ENCODE peak calls at places on chromosome X, in eight cellular contexts. T is IMR-90, F is K562, R is HepG2, O is GM12878, X is A549, H is HCT116, B is H1. Q is an unnamed sample.

GRCh38 chrX:130385520-130385919 is at the start of gene GPR119:
- DNase-seq in F (no peak), H (no peak), B (no peak), R (no peak), O (no peak), T (no peak), X (no peak), Q (no peak)

GRCh38 chrX:48459483-48459882 is 10.6 kb downstream of the SLC38A5 start:
- DNase-seq in O (no peak), F (no peak), X (no peak), B (no peak), T (no peak), R (no peak), H (no peak), Q (no peak)

GRCh38 chrX:40169193-40170086 is 71.7 kb upstream of the BCOR start:
- DNase-seq in R (peak), O (no peak), H (peak), B (peak), F (peak), T (peak), X (peak), Q (peak)

GRCh38 chrX:132094169-132094568 is 33.7 kb downstream of the FRMD7 start:
- DNase-seq in O (no peak), H (no peak), T (no peak), X (no peak), F (no peak), B (no peak), R (no peak), Q (no peak)

GRCh38 chrX:110992611-110993010 is 103.4 kb upstream of the PAK3 start:
- DNase-seq in H (no peak), O (no peak), T (peak), X (peak), R (peak), B (peak), F (peak), Q (no peak)

GRCh38 chrX:26328610-26329319 is 112.8 kb downstream of the MAGEB5 start:
- DNase-seq in F (no peak), R (no peak), X (no peak), H (no peak), T (no peak), O (no peak), B (no peak), Q (no peak)

GRCh38 chrX:49041683-49042529 is 1.3 kb downstream of the TFE3 start:
- DNase-seq in X (peak), O (no peak), H (no peak), B (no peak), T (peak), R (no peak), F (peak), Q (peak)

GRCh38 chrX:56986138-56986537 is 9.2 kb downstream of the SPIN3 start:
- DNase-seq in R (no peak), X (no peak), F (no peak), H (no peak), T (no peak), B (no peak), O (no peak), Q (no peak)

GRCh38 chrX:22533898-22534297 is 261.2 kb downstream of the CBLL2 start:
- DNase-seq in O (no peak), H (peak), R (no peak), F (no peak), T (no peak), B (no peak), X (no peak), Q (no peak)

GRCh38 chrX:153993079-153993478 is 20.5 kb downstream of the TMEM187 start:
- DNase-seq in O (no peak), R (no peak), H (no peak), X (no peak), F (no peak), T (no peak), B (no peak), Q (no peak)

GRCh38 chrX:96453139-96453538 is 231.5 kb upstream of the DIAPH2 start:
- DNase-seq in T (no peak), O (peak), X (no peak), F (no peak), R (peak), B (no peak), H (no peak), Q (no peak)

GRCh38 chrX:53616921-53617320 is 69.6 kb downstream of the HUWE1 start:
- DNase-seq in T (no peak), B (no peak), H (no peak), R (no peak), X (no peak), F (no peak), O (no peak), Q (no peak)

GRCh38 chrX:41351923-41352322 is 18.0 kb downstream of the DDX3X start:
- DNase-seq in O (no peak), T (peak), R (no peak), F (no peak), B (no peak), X (no peak), H (no peak), Q (peak)

GRCh38 chrX:48460606-48461005 is 9.5 kb downstream of the SLC38A5 start:
- DNase-seq in R (no peak), F (no peak), H (no peak), O (no peak), T (no peak), B (no peak), X (no peak), Q (no peak)

GRCh38 chrX:94662665-94663064 is 988.7 kb downstream of the FAM133A start:
- DNase-seq in H (no peak), O (no peak), T (no peak), F (no peak), R (no peak), B (no peak), X (no peak), Q (no peak)

GRCh38 chrX:46255066-46255465 is 290.2 kb downstream of the ZNF674 start:
- DNase-seq in R (no peak), O (no peak), F (no peak), T (no peak), H (no peak), B (no peak), X (no peak), Q (no peak)

GRCh38 chrX:129979207-129979920 is 3.1 kb upstream of the BCORL1 start:
- DNase-seq in X (no peak), T (no peak), H (no peak), B (no peak), R (no peak), O (no peak), F (no peak), Q (no peak)

GRCh38 chrX:74537011-74537390 is 77.4 kb downstream of the RLIM start:
- DNase-seq in X (no peak), T (peak), F (no peak), O (no peak), H (no peak), B (no peak), R (no peak), Q (peak)

GRCh38 chrX:39811391-39811790 is 286.4 kb downstream of the BCOR start:
- DNase-seq in F (peak), R (no peak), B (no peak), O (no peak), T (no peak), X (no peak), H (no peak), Q (no peak)

GRCh38 chrX:133593531-133593930 is 178.2 kb upstream of the GPC4 start:
- DNase-seq in H (no peak), X (no peak), O (no peak), B (no peak), F (no peak), R (no peak), T (no peak), Q (no peak)

GRCh38 chrX:78659955-78660354 is 827 bp upstream of the RTL3 start:
- DNase-seq in F (no peak), R (no peak), T (no peak), H (no peak), X (no peak), B (no peak), O (no peak), Q (no peak)

GRCh38 chrX:154320406-154320805 is 24.8 kb downstream of the TKTL1 start:
- DNase-seq in B (no peak), R (no peak), F (no peak), T (no peak), H (no peak), X (no peak), O (no peak), Q (no peak)

GRCh38 chrX:134727363-134727762 is 69.1 kb upstream of the PLAC1 start:
- DNase-seq in O (no peak), T (no peak), F (no peak), B (no peak), X (peak), R (peak), H (no peak), Q (peak)

GRCh38 chrX:22196151-22196550 is 76.6 kb upstream of the CBLL2 start:
- DNase-seq in B (no peak), O (no peak), X (no peak), F (no peak), H (no peak), T (no peak), R (no peak), Q (no peak)

GRCh38 chrX:54439967-54440871 is at the start of gene TSR2:
- DNase-seq in X (peak), B (no peak), T (peak), H (peak), F (peak), O (peak), R (peak), Q (peak)

GRCh38 chrX:20414066-20414465 is 147.4 kb upstream of the RPS6KA3 start:
- DNase-seq in T (no peak), O (no peak), X (no peak), H (no peak), B (no peak), F (no peak), R (no peak), Q (no peak)

GRCh38 chrX:43380704-43381103 is 275.4 kb upstream of the MAOA start:
- DNase-seq in B (no peak), O (no peak), R (no peak), F (no peak), T (no peak), X (no peak), H (no peak), Q (no peak)

GRCh38 chrX:134933911-134934310 is 56.9 kb upstream of the SMIM10 start:
- DNase-seq in X (no peak), F (no peak), H (no peak), T (no peak), B (no peak), R (no peak), O (no peak), Q (peak)

GRCh38 chrX:10110984-10111363 is 45.8 kb upstream of the CLCN4 start:
- DNase-seq in F (no peak), T (no peak), B (no peak), O (peak), R (no peak), H (no peak), X (no peak), Q (peak)

GRCh38 chrX:41313419-41313818 is 20.5 kb upstream of the DDX3X start:
- DNase-seq in B (no peak), H (no peak), R (no peak), T (peak), O (no peak), F (no peak), X (no peak), Q (no peak)

GRCh38 chrX:45781901-45782553 is 581.4 kb upstream of the DIPK2B start:
- DNase-seq in X (peak), B (no peak), R (peak), H (no peak), F (no peak), T (peak), O (no peak), Q (peak)

GRCh38 chrX:44651347-44651746 is 108.7 kb upstream of the FUNDC1 start:
- DNase-seq in B (no peak), R (no peak), H (peak), F (no peak), X (no peak), T (no peak), O (no peak), Q (no peak)

GRCh38 chrX:13898084-13898483 is 81.2 kb upstream of the GPM6B start:
- DNase-seq in B (no peak), T (peak), O (peak), R (no peak), F (no peak), X (no peak), H (no peak), Q (no peak)

GRCh38 chrX:13911581-13911980 is 94.7 kb upstream of the GPM6B start:
- DNase-seq in O (no peak), X (no peak), R (no peak), T (peak), F (no peak), H (no peak), B (no peak), Q (no peak)

GRCh38 chrX:1507511-1508463 is 29.2 kb downstream of the P2RY8 start:
- DNase-seq in R (no peak), T (no peak), F (no peak), B (no peak), X (no peak), O (peak), H (no peak), Q (no peak)

GRCh38 chrX:10922158-10922557 is 189.0 kb upstream of the HCCS start:
- DNase-seq in X (no peak), H (no peak), F (no peak), O (no peak), R (peak), T (peak), B (no peak), Q (peak)

GRCh38 chrX:44785652-44786051 is 58.2 kb upstream of the DUSP21 start:
- DNase-seq in T (peak), X (no peak), H (no peak), F (no peak), B (no peak), O (no peak), R (no peak), Q (no peak)

GRCh38 chrX:151228935-151229334 is 52.6 kb downstream of the GPR50 start:
- DNase-seq in O (no peak), X (no peak), H (no peak), B (no peak), T (no peak), F (no peak), R (no peak), Q (no peak)
- H3K4me2 ChIP-seq in O (no peak), X (no peak), H (no peak), B (no peak), T (no peak), F (no peak), R (no peak), Q (no peak)

GRCh38 chrX:7147978-7148824 is at the start of gene PUDP:
- DNase-seq in X (peak), H (peak), B (no peak), F (peak), R (peak), T (peak), O (no peak), Q (peak)
- TF ChIP-seq POLR2A in X (peak), H (no peak), B (peak), F (peak), R (peak), T (peak), O (peak), Q (peak)

GRCh38 chrX:107677909-107678308 is 49.6 kb downstream of the PRPS1 start:
- DNase-seq in H (no peak), B (no peak), O (no peak), F (no peak), R (no peak), T (no peak), X (no peak), Q (no peak)
- H3K4me2 ChIP-seq in H (peak), B (no peak), O (no peak), F (no peak), R (no peak), T (no peak), X (peak), Q (no peak)

DNA sequence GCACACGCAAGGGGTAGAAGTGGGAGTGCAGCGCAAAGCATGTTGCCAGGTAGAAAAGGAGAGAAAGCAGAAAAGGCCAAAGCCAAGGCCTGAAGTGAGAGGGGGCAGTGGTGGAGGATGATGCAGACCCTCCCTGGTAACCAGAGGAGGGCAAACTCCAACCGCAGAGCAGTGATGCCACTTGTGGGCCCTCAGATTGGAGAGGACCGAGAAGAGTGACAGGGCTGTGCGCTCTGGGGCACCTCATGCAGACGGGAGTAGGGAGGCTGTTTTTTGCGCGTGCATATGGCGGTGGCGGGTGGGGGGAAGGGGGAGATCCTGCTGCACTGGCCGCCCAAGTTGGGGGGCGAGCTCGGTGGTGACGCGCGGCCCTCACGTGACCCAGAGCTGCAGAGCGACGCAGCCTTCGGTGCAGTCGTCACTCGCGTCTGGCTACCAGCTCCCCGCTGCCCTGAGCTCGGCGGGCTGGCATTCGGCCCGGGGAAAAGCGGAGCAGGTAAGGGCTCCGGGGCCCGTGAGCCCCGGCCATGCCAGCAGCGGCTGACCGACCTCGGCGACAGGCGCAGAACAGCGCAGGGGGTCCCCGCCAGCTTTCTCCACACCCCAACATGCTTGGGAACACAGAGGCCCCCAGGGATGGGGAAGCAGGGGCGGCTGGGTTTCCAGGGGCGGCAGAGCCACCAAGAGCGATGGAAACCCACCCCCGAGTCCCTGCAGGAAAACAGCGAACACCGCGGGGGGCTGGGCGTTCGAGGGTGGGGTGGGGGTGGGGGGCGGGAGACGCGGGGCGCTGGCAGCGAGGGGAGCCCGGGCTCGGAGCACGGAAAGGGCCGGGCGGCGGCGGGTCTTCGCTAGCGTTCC is at the start of gene BEX3:
- DNase-seq in O (no peak), H (no peak), R (peak), T (peak), F (no peak), X (peak), B (peak), Q (peak)
- TF ChIP-seq POLR2A in O (peak), H (peak), R (no peak), T (peak), F (no peak), X (peak), B (peak), Q (peak)

GRCh38 chrX:136125106-136125505 is 22.2 kb upstream of the FHL1 start:
- DNase-seq in T (no peak), B (no peak), F (no peak), O (no peak), H (no peak), R (no peak), X (no peak), Q (no peak)

GRCh38 chrX:136121788-136122187 is 25.5 kb upstream of the FHL1 start:
- DNase-seq in F (no peak), T (no peak), O (no peak), X (no peak), B (no peak), H (no peak), R (no peak), Q (no peak)

GRCh38 chrX:136126371-136126770 is 21.0 kb upstream of the FHL1 start:
- DNase-seq in X (no peak), B (no peak), R (no peak), F (no peak), T (no peak), H (no peak), O (no peak), Q (no peak)

GRCh38 chrX:136126892-136127406 is 20.4 kb upstream of the FHL1 start:
- DNase-seq in O (no peak), B (no peak), F (no peak), R (no peak), T (peak), H (no peak), X (no peak), Q (no peak)

DNA sequence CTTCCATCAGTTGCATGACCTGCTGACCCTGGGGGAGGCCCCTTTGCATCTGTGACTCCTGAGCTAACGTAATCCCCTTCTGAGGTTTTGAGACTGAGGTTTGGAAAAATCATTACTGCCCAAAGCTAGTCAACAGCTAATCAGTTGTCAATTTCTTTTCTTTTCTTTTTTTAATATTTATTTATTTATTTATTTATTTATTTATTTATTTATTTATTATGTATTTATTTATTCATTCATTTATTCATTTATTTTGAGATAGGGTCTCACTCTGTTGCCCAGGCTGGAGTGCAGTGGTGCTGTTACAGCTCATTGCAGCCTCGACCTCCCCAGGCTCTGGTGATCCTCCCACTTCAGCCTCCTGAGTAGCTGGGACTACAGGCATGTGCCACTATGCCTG is 25.1 kb upstream of the FHL1 start:
- DNase-seq in B (no peak), X (no peak), R (no peak), H (no peak), O (no peak), F (no peak), T (no peak), Q (no peak)
- H3K4me2 ChIP-seq in B (no peak), X (no peak), R (no peak), H (no peak), O (no peak), F (no peak), T (no peak), Q (no peak)

DNA sequence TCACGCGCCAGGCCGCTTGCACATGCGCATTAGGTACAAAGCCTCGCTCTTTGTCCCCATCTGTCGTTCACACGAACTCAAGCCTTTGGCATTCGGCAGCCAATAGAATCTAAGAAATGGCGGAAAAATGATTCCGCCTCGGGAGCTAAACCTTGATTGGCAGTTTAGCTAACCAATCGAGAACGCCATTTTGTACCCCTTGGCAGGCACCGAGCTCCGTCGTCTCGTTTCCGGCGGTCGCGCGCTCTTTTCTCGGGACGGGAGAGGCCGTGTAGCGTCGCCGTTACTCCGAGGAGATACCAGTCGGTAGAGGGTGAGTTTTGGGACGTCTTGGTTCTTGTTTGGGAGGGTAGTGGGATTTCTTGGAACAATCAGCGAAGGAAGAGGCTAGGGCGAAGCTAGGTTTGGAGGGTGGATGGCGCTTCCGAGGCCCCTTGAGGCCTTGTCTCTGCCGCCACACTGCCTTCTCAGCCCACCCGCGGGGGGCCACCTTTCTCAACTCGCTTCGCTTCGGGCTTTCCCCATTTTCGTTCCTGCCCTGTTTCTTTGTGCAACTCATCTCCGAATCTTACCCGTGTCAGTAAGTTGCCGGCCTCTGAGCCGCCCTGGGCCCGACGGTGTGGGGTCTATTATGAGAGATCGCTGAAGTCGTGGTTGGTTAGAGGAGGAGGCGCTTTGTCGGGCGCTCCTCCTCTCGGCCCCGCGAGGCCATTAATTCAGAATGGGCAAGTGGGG is at the start of gene NONO:
- DNase-seq in F (peak), H (peak), B (peak), O (peak), T (peak), X (peak), R (peak), Q (peak)
- TF ChIP-seq POLR2A in F (peak), H (no peak), B (peak), O (peak), T (peak), X (peak), R (peak), Q (peak)

GRCh38 chrX:7596822-7597221 is 246.1 kb upstream of the VCX start:
- DNase-seq in F (no peak), H (no peak), O (no peak), T (no peak), R (no peak), B (no peak), X (no peak), Q (no peak)
- H3K4me2 ChIP-seq in F (no peak), H (no peak), O (no peak), T (no peak), R (no peak), B (no peak), X (no peak), Q (no peak)

GRCh38 chrX:145727476-145727875 is 90.2 kb upstream of the SLITRK2 start:
- DNase-seq in O (no peak), X (no peak), B (no peak), R (no peak), T (no peak), H (no peak), F (no peak), Q (no peak)
- TF ChIP-seq POLR2A in O (no peak), X (no peak), B (no peak), R (no peak), T (no peak), H (no peak), F (no peak), Q (no peak)